ENCODE peak calls at places on chromosomes 12 and 14, in seven cellular contexts. Z, G, H, Y, R, A and S are unnamed samples.

GRCh38 chr12:27861428-27862167 is 81.6 kb upstream of the MANSC4 start:
- DNase-seq in Z (no peak), G (no peak), H (peak), Y (no peak), R (peak), A (peak), S (no peak)

GRCh38 chr12:53502983-53503728 is 2.1 kb downstream of the TARBP2 start:
- DNase-seq in Z (no peak), G (no peak), H (no peak), Y (no peak), R (no peak), A (no peak), S (no peak)

GRCh38 chr14:104093366-104094055 is 8.0 kb downstream of the ASPG start:
- DNase-seq in Z (no peak), G (no peak), H (no peak), Y (no peak), R (no peak), A (no peak), S (no peak)

GRCh38 chr12:81114241-81114640 is 36.4 kb downstream of the ACSS3 start:
- DNase-seq in Z (no peak), G (no peak), H (no peak), Y (no peak), R (no peak), A (no peak), S (no peak)

GRCh38 chr14:89269404-89269803 is 147.6 kb downstream of the FOXN3 start:
- DNase-seq in Z (no peak), G (no peak), H (no peak), Y (no peak), R (no peak), A (no peak), S (no peak)

GRCh38 chr14:20632831-20633771 is 8.4 kb downstream of the OR6S1 start:
- DNase-seq in Z (peak), G (peak), H (peak), Y (peak), R (peak), A (peak), S (peak)

GRCh38 chr12:43407816-43408645 is 144.0 kb downstream of the ADAMTS20 start:
- DNase-seq in Z (peak), G (no peak), H (no peak), Y (peak), R (no peak), A (no peak), S (no peak)

GRCh38 chr14:95545769-95546168 is 10.9 kb downstream of the GLRX5 start:
- DNase-seq in Z (peak), G (no peak), H (no peak), Y (peak), R (no peak), A (peak), S (peak)

GRCh38 chr12:114174326-114174725 is 208.2 kb upstream of the RBM19 start:
- DNase-seq in Z (no peak), G (no peak), H (no peak), Y (no peak), R (no peak), A (no peak), S (no peak)

GRCh38 chr12:7937867-7938506 is 2.0 kb upstream of the SLC2A3 start:
- DNase-seq in Z (no peak), G (no peak), H (no peak), Y (peak), R (no peak), A (peak), S (no peak)

GRCh38 chr14:41925409-41925808 is 318.7 kb downstream of the LRFN5 start:
- DNase-seq in Z (peak), G (no peak), H (no peak), Y (no peak), R (no peak), A (peak), S (peak)

GRCh38 chr12:127893875-127894635 is 372.9 kb upstream of the TMEM132C start:
- DNase-seq in Z (no peak), G (no peak), H (no peak), Y (no peak), R (no peak), A (no peak), S (no peak)

GRCh38 chr12:72271741-72272661 is at the start of gene TRHDE:
- DNase-seq in Z (peak), G (peak), H (peak), Y (peak), R (no peak), A (peak), S (peak)

GRCh38 chr14:91892918-91893527 is 25.7 kb upstream of the TC2N start:
- DNase-seq in Z (no peak), G (no peak), H (no peak), Y (no peak), R (no peak), A (no peak), S (peak)

GRCh38 chr14:65106316-65106715 is 4.0 kb upstream of the MAX start:
- DNase-seq in Z (no peak), G (no peak), H (no peak), Y (no peak), R (no peak), A (no peak), S (no peak)

GRCh38 chr12:124637586-124637985 is 70.2 kb upstream of the NCOR2 start:
- DNase-seq in Z (peak), G (no peak), H (no peak), Y (no peak), R (no peak), A (no peak), S (peak)

GRCh38 chr12:2405039-2405438 is 352.3 kb downstream of the CACNA1C start:
- DNase-seq in Z (no peak), G (no peak), H (no peak), Y (no peak), R (no peak), A (no peak), S (no peak)

GRCh38 chr14:76550534-76550933 is 174.6 kb downstream of the ESRRB start:
- DNase-seq in Z (peak), G (no peak), H (no peak), Y (no peak), R (no peak), A (peak), S (peak)

GRCh38 chr14:95137804-95138167 is 19.5 kb downstream of the DICER1 start:
- DNase-seq in Z (no peak), G (no peak), H (no peak), Y (no peak), R (no peak), A (peak), S (no peak)

GRCh38 chr14:30873308-30874119 is 845 bp upstream of the COCH start:
- DNase-seq in Z (no peak), G (no peak), H (no peak), Y (no peak), R (no peak), A (no peak), S (no peak)

GRCh38 chr12:54056110-54056509 is 2.5 kb downstream of the HOXC4 start:
- DNase-seq in Z (no peak), G (no peak), H (no peak), Y (no peak), R (no peak), A (no peak), S (no peak)

GRCh38 chr14:37550511-37550910 is 44.5 kb downstream of the FOXA1 start:
- DNase-seq in Z (no peak), G (no peak), H (no peak), Y (peak), R (no peak), A (peak), S (no peak)

GRCh38 chr12:54879132-54879531 is 24.8 kb downstream of the MUCL1 start:
- DNase-seq in Z (no peak), G (no peak), H (no peak), Y (no peak), R (no peak), A (peak), S (no peak)

GRCh38 chr14:103516426-103517171 is 6.0 kb downstream of the CKB start:
- DNase-seq in Z (no peak), G (no peak), H (no peak), Y (no peak), R (no peak), A (no peak), S (no peak)

GRCh38 chr12:124597041-124597440 is 29.6 kb upstream of the NCOR2 start:
- DNase-seq in Z (no peak), G (no peak), H (no peak), Y (no peak), R (no peak), A (no peak), S (no peak)

GRCh38 chr12:33245459-33245858 is 194.2 kb downstream of the SYT10 start:
- DNase-seq in Z (no peak), G (no peak), H (no peak), Y (no peak), R (no peak), A (no peak), S (no peak)

GRCh38 chr12:128801879-128802391 is 21.8 kb downstream of the SLC15A4 start:
- DNase-seq in Z (peak), G (no peak), H (no peak), Y (peak), R (no peak), A (peak), S (no peak)

GRCh38 chr12:24919346-24920001 is 29.4 kb downstream of the BCAT1 start:
- DNase-seq in Z (no peak), G (no peak), H (no peak), Y (no peak), R (no peak), A (no peak), S (no peak)

GRCh38 chr14:50954811-50955372 is 10.6 kb upstream of the PYGL start:
- DNase-seq in Z (peak), G (no peak), H (no peak), Y (peak), R (no peak), A (peak), S (peak)

GRCh38 chr14:94936411-94936892 is 166.5 kb upstream of the GSC start:
- DNase-seq in Z (no peak), G (peak), H (peak), Y (no peak), R (peak), A (peak), S (no peak)

GRCh38 chr12:79262938-79263337 is 398.4 kb downstream of the SYT1 start:
- DNase-seq in Z (peak), G (no peak), H (no peak), Y (peak), R (no peak), A (no peak), S (peak)

DNA sequence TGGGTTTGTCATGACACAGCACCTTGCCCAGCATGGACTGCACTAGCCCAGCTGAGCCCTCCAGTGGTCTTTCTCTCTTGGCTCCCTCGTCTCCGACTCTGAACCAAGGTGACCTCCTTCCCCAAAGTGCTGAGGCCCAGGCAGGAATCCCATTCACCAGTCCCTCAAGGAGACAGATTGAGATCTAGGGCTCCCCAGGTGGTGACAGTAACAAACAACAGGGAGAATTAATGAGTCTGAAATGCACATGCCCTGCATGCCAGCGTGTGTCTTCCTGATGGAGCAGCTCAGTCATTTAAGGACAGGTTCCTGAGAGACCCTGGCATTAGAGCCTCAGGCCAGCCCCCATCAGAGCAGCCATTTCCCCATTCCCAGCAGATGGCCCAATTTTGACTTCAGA is 51.4 kb upstream of the OAS1 start:
- DNase-seq in Z (no peak), G (no peak), H (no peak), Y (no peak), R (no peak), A (no peak), S (peak)
- TF ChIP-seq CTCF in Z (peak), G (no peak), H (no peak), Y (no peak), R (no peak), A (peak), S (no peak)

GRCh38 chr14:53610947-53611346 is 345.7 kb downstream of the BMP4 start:
- DNase-seq in Z (no peak), G (no peak), H (no peak), Y (no peak), R (no peak), A (no peak), S (no peak)
- TF ChIP-seq CTCF in Z (no peak), G (no peak), H (no peak), Y (peak), R (no peak), A (no peak), S (no peak)

GRCh38 chr12:76081909-76082308 is 2.6 kb downstream of the NAP1L1 start:
- DNase-seq in Z (no peak), G (no peak), H (no peak), Y (no peak), R (no peak), A (no peak), S (no peak)

GRCh38 chr12:76080017-76080728 is 4.3 kb downstream of the NAP1L1 start:
- DNase-seq in Z (no peak), G (no peak), H (no peak), Y (peak), R (no peak), A (no peak), S (no peak)

GRCh38 chr12:76078748-76079147 is 5.7 kb downstream of the NAP1L1 start:
- DNase-seq in Z (no peak), G (no peak), H (no peak), Y (no peak), R (no peak), A (no peak), S (no peak)

GRCh38 chr12:76083246-76083735 is 1.2 kb downstream of the NAP1L1 start:
- DNase-seq in Z (no peak), G (no peak), H (no peak), Y (no peak), R (no peak), A (no peak), S (no peak)

GRCh38 chr12:76080729-76081415 is 3.6 kb downstream of the NAP1L1 start:
- DNase-seq in Z (no peak), G (no peak), H (no peak), Y (no peak), R (no peak), A (no peak), S (no peak)
- TF ChIP-seq CTCF in Z (peak), G (no peak), H (no peak), Y (peak), R (no peak), A (peak), S (no peak)

DNA sequence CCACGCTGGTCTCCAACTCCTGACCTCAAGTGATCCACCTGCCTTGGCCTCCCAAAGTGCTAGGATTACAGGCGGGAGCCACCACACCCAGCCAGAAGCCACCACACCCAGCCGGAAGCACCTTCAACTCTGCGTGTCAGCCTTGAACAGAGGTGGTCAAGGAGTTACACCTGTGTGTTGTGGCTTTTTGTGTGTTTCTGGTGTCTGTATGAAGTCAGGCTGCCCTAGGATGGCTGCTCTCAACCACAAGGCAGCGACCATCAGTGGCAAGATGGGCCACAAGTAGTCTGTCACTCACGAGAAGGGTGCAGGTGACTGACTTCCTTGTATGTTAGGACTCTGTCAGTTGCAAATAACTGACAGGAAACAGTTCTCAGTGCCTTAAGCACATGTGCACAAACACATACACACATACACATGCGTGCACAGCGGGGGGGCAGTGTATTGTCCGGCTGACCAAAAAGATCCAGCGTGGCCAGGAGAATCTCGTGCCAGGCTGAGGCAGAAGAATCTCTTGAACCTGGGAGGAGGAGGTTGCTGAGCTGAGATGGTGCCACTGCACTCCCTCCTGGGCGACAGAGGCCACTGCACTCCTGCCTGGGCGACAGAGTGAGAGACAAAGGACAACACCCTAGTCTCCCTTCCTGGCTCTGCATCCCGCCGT is 13.5 kb downstream of the P2RX4 start:
- DNase-seq in Z (no peak), G (no peak), H (no peak), Y (peak), R (no peak), A (no peak), S (no peak)
- TF ChIP-seq CTCF in Z (peak), G (no peak), H (no peak), Y (peak), R (no peak), A (peak), S (no peak)

GRCh38 chr14:29310757-29311156 is 544.2 kb downstream of the FOXG1 start:
- DNase-seq in Z (peak), G (no peak), H (no peak), Y (peak), R (no peak), A (peak), S (peak)
- TF ChIP-seq CTCF in Z (no peak), G (no peak), H (no peak), Y (no peak), R (no peak), A (no peak), S (no peak)

DNA sequence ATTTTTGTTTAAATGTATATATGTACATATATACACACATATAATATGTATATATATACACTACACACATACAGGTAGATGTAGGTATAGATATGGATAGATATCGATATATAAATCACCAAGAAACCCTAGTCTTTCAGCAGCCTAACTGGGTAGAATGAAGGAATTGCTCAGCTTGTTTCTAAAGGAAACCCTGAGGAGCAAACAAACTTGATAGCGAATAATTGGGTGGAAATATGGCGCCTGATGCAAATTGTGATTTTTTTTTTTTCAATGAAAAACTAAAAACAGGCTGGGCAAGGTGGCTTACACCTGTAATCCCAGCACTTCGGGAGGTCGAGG is 254 bp upstream of the CCDC177 start:
- DNase-seq in Z (no peak), G (no peak), H (no peak), Y (no peak), R (no peak), A (no peak), S (no peak)
- TF ChIP-seq CTCF in Z (no peak), G (peak), H (no peak), Y (peak), R (no peak), A (no peak), S (peak)